ENCODE peak calls at places on chromosomes 16 and 17, in ten cellular contexts. One of them, this sample, is unnamed.

GRCh38 chr17:64115043-64115698 is 14.8 kb downstream of the ERN1 start:
- DNase-seq in cardiac muscle cell: no peak
- DNase-seq in upper lobe of right lung: no peak
- DNase-seq in RWPE1: no peak
- DNase-seq in choroid plexus epithelial cell: peak; percentile 21
- DNase-seq in left ventricle myocardium inferior: no peak
- DNase-seq in testis: no peak
- DNase-seq in breast epithelium: peak; percentile 48
- DNase-seq in nephron progenitor cell: no peak
- DNase-seq in dorsolateral prefrontal cortex: no peak
- DNase-seq in this sample: peak; percentile 73

GRCh38 chr16:13961099-13961811 is 41.3 kb downstream of the ERCC4 start:
- DNase-seq in cardiac muscle cell: peak; percentile 36
- DNase-seq in upper lobe of right lung: no peak
- DNase-seq in RWPE1: no peak
- DNase-seq in choroid plexus epithelial cell: peak; percentile 97
- DNase-seq in left ventricle myocardium inferior: no peak
- DNase-seq in testis: no peak
- DNase-seq in breast epithelium: no peak
- DNase-seq in nephron progenitor cell: no peak
- DNase-seq in dorsolateral prefrontal cortex: no peak
- DNase-seq in this sample: no peak

GRCh38 chr16:49021136-49021535 is 260.5 kb downstream of the CBLN1 start:
- DNase-seq in cardiac muscle cell: no peak
- DNase-seq in upper lobe of right lung: no peak
- DNase-seq in RWPE1: peak; percentile 16
- DNase-seq in choroid plexus epithelial cell: no peak
- DNase-seq in left ventricle myocardium inferior: no peak
- DNase-seq in testis: no peak
- DNase-seq in breast epithelium: no peak
- DNase-seq in nephron progenitor cell: peak; percentile 18
- DNase-seq in dorsolateral prefrontal cortex: no peak
- DNase-seq in this sample: no peak

GRCh38 chr17:19318611-19319010 is 43.9 kb downstream of the B9D1 start:
- DNase-seq in cardiac muscle cell: no peak
- DNase-seq in upper lobe of right lung: peak; percentile 34
- DNase-seq in RWPE1: no peak
- DNase-seq in choroid plexus epithelial cell: no peak
- DNase-seq in left ventricle myocardium inferior: no peak
- DNase-seq in testis: no peak
- DNase-seq in breast epithelium: no peak
- DNase-seq in nephron progenitor cell: no peak
- DNase-seq in dorsolateral prefrontal cortex: peak; percentile 34
- DNase-seq in this sample: no peak

GRCh38 chr16:67967183-67967955 is 1.1 kb downstream of the SLC12A4 start:
- DNase-seq in cardiac muscle cell: peak; percentile 34
- DNase-seq in upper lobe of right lung: no peak
- DNase-seq in RWPE1: no peak
- DNase-seq in choroid plexus epithelial cell: peak; percentile 37
- DNase-seq in left ventricle myocardium inferior: no peak
- DNase-seq in testis: no peak
- DNase-seq in breast epithelium: no peak
- DNase-seq in nephron progenitor cell: no peak
- DNase-seq in dorsolateral prefrontal cortex: no peak
- DNase-seq in this sample: no peak

GRCh38 chr17:42202696-42203095 is 8.4 kb upstream of the GHDC start:
- DNase-seq in cardiac muscle cell: no peak
- DNase-seq in upper lobe of right lung: no peak
- DNase-seq in RWPE1: no peak
- DNase-seq in choroid plexus epithelial cell: peak; percentile 44
- DNase-seq in left ventricle myocardium inferior: no peak
- DNase-seq in testis: no peak
- DNase-seq in breast epithelium: no peak
- DNase-seq in nephron progenitor cell: no peak
- DNase-seq in dorsolateral prefrontal cortex: no peak
- DNase-seq in this sample: no peak

GRCh38 chr17:38844261-38844757 is 9.2 kb downstream of the RPL23 start:
- DNase-seq in cardiac muscle cell: no peak
- DNase-seq in upper lobe of right lung: no peak
- DNase-seq in RWPE1: no peak
- DNase-seq in choroid plexus epithelial cell: peak; percentile 20
- DNase-seq in left ventricle myocardium inferior: no peak
- DNase-seq in testis: no peak
- DNase-seq in breast epithelium: peak; percentile 46
- DNase-seq in nephron progenitor cell: no peak
- DNase-seq in dorsolateral prefrontal cortex: no peak
- DNase-seq in this sample: no peak

GRCh38 chr17:42979511-42980273 is at the start of gene PTGES3L:
- DNase-seq in cardiac muscle cell: peak; percentile 93
- DNase-seq in upper lobe of right lung: no peak
- DNase-seq in RWPE1: no peak
- DNase-seq in choroid plexus epithelial cell: peak; percentile 44
- DNase-seq in left ventricle myocardium inferior: peak; percentile 59
- DNase-seq in testis: peak; percentile 43
- DNase-seq in breast epithelium: no peak
- DNase-seq in nephron progenitor cell: peak; percentile 35
- DNase-seq in dorsolateral prefrontal cortex: no peak
- DNase-seq in this sample: no peak

GRCh38 chr16:69567031-69567680 is 1.4 kb downstream of the NFAT5 start:
- DNase-seq in cardiac muscle cell: peak; percentile 66
- DNase-seq in upper lobe of right lung: no peak
- DNase-seq in RWPE1: peak; percentile 52
- DNase-seq in choroid plexus epithelial cell: peak; percentile 64
- DNase-seq in left ventricle myocardium inferior: no peak
- DNase-seq in testis: peak; percentile 31
- DNase-seq in breast epithelium: peak; percentile 50
- DNase-seq in nephron progenitor cell: peak; percentile 15
- DNase-seq in dorsolateral prefrontal cortex: no peak
- DNase-seq in this sample: no peak

GRCh38 chr16:85372627-85373372 is 240.3 kb upstream of the GSE1 start:
- DNase-seq in cardiac muscle cell: no peak
- DNase-seq in upper lobe of right lung: no peak
- DNase-seq in RWPE1: peak; percentile 46
- DNase-seq in choroid plexus epithelial cell: peak; percentile 60
- DNase-seq in left ventricle myocardium inferior: no peak
- DNase-seq in testis: no peak
- DNase-seq in breast epithelium: no peak
- DNase-seq in nephron progenitor cell: no peak
- DNase-seq in dorsolateral prefrontal cortex: no peak
- DNase-seq in this sample: no peak

GRCh38 chr16:17373533-17373932 is 97.2 kb downstream of the XYLT1 start:
- DNase-seq in cardiac muscle cell: no peak
- DNase-seq in upper lobe of right lung: no peak
- DNase-seq in RWPE1: no peak
- DNase-seq in choroid plexus epithelial cell: no peak
- DNase-seq in left ventricle myocardium inferior: no peak
- DNase-seq in testis: no peak
- DNase-seq in breast epithelium: no peak
- DNase-seq in nephron progenitor cell: no peak
- DNase-seq in dorsolateral prefrontal cortex: no peak
- DNase-seq in this sample: no peak

GRCh38 chr16:67542464-67542863 is 13.8 kb downstream of the RIPOR1 start:
- DNase-seq in cardiac muscle cell: no peak
- DNase-seq in upper lobe of right lung: peak; percentile 62
- DNase-seq in RWPE1: peak; percentile 67
- DNase-seq in choroid plexus epithelial cell: peak; percentile 87
- DNase-seq in left ventricle myocardium inferior: no peak
- DNase-seq in testis: no peak
- DNase-seq in breast epithelium: no peak
- DNase-seq in nephron progenitor cell: no peak
- DNase-seq in dorsolateral prefrontal cortex: no peak
- DNase-seq in this sample: peak; percentile 56

GRCh38 chr16:87203060-87203656 is 114.0 kb downstream of the C16orf95 start:
- DNase-seq in cardiac muscle cell: peak; percentile 81
- DNase-seq in upper lobe of right lung: peak; percentile 85
- DNase-seq in RWPE1: peak; percentile 64
- DNase-seq in choroid plexus epithelial cell: peak; percentile 98
- DNase-seq in left ventricle myocardium inferior: peak; percentile 51
- DNase-seq in testis: peak; percentile 43
- DNase-seq in breast epithelium: no peak
- DNase-seq in nephron progenitor cell: peak; percentile 84
- DNase-seq in dorsolateral prefrontal cortex: no peak
- DNase-seq in this sample: peak; percentile 95

GRCh38 chr16:85637808-85638186 is 24.7 kb downstream of the GSE1 start:
- DNase-seq in cardiac muscle cell: no peak
- DNase-seq in upper lobe of right lung: peak; percentile 90
- DNase-seq in RWPE1: no peak
- DNase-seq in choroid plexus epithelial cell: no peak
- DNase-seq in left ventricle myocardium inferior: peak; percentile 48
- DNase-seq in testis: peak; percentile 55
- DNase-seq in breast epithelium: no peak
- DNase-seq in nephron progenitor cell: no peak
- DNase-seq in dorsolateral prefrontal cortex: no peak
- DNase-seq in this sample: no peak

GRCh38 chr17:39662551-39663339 is 2.4 kb upstream of the TCAP start:
- DNase-seq in cardiac muscle cell: no peak
- DNase-seq in upper lobe of right lung: no peak
- DNase-seq in RWPE1: no peak
- DNase-seq in choroid plexus epithelial cell: no peak
- DNase-seq in left ventricle myocardium inferior: no peak
- DNase-seq in testis: no peak
- DNase-seq in breast epithelium: no peak
- DNase-seq in nephron progenitor cell: no peak
- DNase-seq in dorsolateral prefrontal cortex: no peak
- DNase-seq in this sample: no peak

GRCh38 chr17:80892900-80893603 is 98.6 kb upstream of the CHMP6 start:
- DNase-seq in cardiac muscle cell: no peak
- DNase-seq in upper lobe of right lung: no peak
- DNase-seq in RWPE1: peak; percentile 85
- DNase-seq in choroid plexus epithelial cell: peak; percentile 48
- DNase-seq in left ventricle myocardium inferior: no peak
- DNase-seq in testis: no peak
- DNase-seq in breast epithelium: no peak
- DNase-seq in nephron progenitor cell: no peak
- DNase-seq in dorsolateral prefrontal cortex: no peak
- DNase-seq in this sample: peak; percentile 94

GRCh38 chr16:19094542-19095365 is 19.0 kb upstream of the ITPRIPL2 start:
- DNase-seq in cardiac muscle cell: no peak
- DNase-seq in upper lobe of right lung: no peak
- DNase-seq in RWPE1: no peak
- DNase-seq in choroid plexus epithelial cell: peak; percentile 31
- DNase-seq in left ventricle myocardium inferior: no peak
- DNase-seq in testis: no peak
- DNase-seq in breast epithelium: no peak
- DNase-seq in nephron progenitor cell: no peak
- DNase-seq in dorsolateral prefrontal cortex: no peak
- DNase-seq in this sample: no peak
- TF ChIP-seq CTCF in cardiac muscle cell: peak; percentile 13
- TF ChIP-seq CTCF in upper lobe of right lung: no peak
- TF ChIP-seq CTCF in RWPE1: no peak
- TF ChIP-seq CTCF in choroid plexus epithelial cell: peak; percentile 30
- TF ChIP-seq CTCF in left ventricle myocardium inferior: no peak
- TF ChIP-seq CTCF in testis: peak; percentile 18
- TF ChIP-seq CTCF in breast epithelium: no peak
- TF ChIP-seq CTCF in nephron progenitor cell: no peak
- TF ChIP-seq CTCF in dorsolateral prefrontal cortex: no peak
- TF ChIP-seq CTCF in this sample: no peak

GRCh38 chr17:57838453-57838852 is 11.4 kb downstream of the MRPS23 start:
- DNase-seq in cardiac muscle cell: no peak
- DNase-seq in upper lobe of right lung: no peak
- DNase-seq in RWPE1: no peak
- DNase-seq in choroid plexus epithelial cell: no peak
- DNase-seq in left ventricle myocardium inferior: no peak
- DNase-seq in testis: no peak
- DNase-seq in breast epithelium: no peak
- DNase-seq in nephron progenitor cell: no peak
- DNase-seq in dorsolateral prefrontal cortex: no peak
- DNase-seq in this sample: no peak
- TF ChIP-seq CTCF in cardiac muscle cell: no peak
- TF ChIP-seq CTCF in upper lobe of right lung: no peak
- TF ChIP-seq CTCF in RWPE1: no peak
- TF ChIP-seq CTCF in choroid plexus epithelial cell: no peak
- TF ChIP-seq CTCF in left ventricle myocardium inferior: no peak
- TF ChIP-seq CTCF in testis: no peak
- TF ChIP-seq CTCF in breast epithelium: no peak
- TF ChIP-seq CTCF in nephron progenitor cell: no peak
- TF ChIP-seq CTCF in dorsolateral prefrontal cortex: no peak
- TF ChIP-seq CTCF in this sample: no peak

GRCh38 chr17:50184057-50184456 is 17.4 kb downstream of the COL1A1 start:
- DNase-seq in cardiac muscle cell: peak; percentile 28
- DNase-seq in upper lobe of right lung: no peak
- DNase-seq in RWPE1: no peak
- DNase-seq in choroid plexus epithelial cell: peak; percentile 43
- DNase-seq in left ventricle myocardium inferior: no peak
- DNase-seq in testis: no peak
- DNase-seq in breast epithelium: no peak
- DNase-seq in nephron progenitor cell: peak; percentile 32
- DNase-seq in dorsolateral prefrontal cortex: no peak
- DNase-seq in this sample: no peak
- TF ChIP-seq CTCF in cardiac muscle cell: peak; percentile 30
- TF ChIP-seq CTCF in upper lobe of right lung: no peak
- TF ChIP-seq CTCF in RWPE1: no peak
- TF ChIP-seq CTCF in choroid plexus epithelial cell: peak; percentile 41
- TF ChIP-seq CTCF in left ventricle myocardium inferior: no peak
- TF ChIP-seq CTCF in testis: no peak
- TF ChIP-seq CTCF in breast epithelium: no peak
- TF ChIP-seq CTCF in nephron progenitor cell: no peak
- TF ChIP-seq CTCF in dorsolateral prefrontal cortex: no peak
- TF ChIP-seq CTCF in this sample: peak; percentile 39

DNA sequence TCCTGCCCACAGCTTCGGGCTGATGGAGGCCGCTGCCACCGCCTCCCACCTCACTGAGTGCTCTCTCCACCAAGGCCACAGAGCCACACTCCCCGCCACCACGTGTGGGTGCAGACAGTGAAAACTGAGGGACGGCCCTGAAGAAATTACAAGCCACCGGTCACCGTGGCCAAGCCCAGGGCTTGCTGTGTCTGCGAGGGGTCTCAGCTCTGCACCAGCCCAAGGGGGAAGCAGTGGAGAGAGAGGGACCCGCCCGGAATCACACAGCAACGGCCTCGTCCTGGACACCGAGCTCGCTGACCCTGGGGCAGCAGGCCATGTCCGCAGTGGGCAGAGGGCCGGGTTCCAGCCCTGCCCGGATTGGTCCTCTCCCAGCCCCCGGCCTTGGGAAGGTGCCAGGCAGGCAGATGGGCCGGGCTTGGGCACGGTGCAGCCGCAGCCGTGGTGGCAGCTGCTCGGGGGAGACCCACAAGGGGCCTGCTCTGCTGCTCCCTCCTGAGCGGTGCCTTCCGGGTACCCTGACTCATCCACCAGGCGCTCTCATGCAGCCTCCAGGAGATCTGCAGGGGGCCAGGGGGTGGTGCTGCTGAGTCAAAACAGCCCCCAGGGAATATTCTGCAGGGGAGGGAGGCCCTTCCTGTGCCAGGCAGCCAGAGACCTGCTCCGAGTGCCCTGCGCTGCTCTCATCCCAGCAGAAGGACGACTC is 52.0 kb downstream of the CBFA2T3 start:
- DNase-seq in cardiac muscle cell: peak; percentile 42
- DNase-seq in upper lobe of right lung: no peak
- DNase-seq in RWPE1: peak; percentile 82
- DNase-seq in choroid plexus epithelial cell: peak; percentile 93
- DNase-seq in left ventricle myocardium inferior: no peak
- DNase-seq in testis: no peak
- DNase-seq in breast epithelium: no peak
- DNase-seq in nephron progenitor cell: peak; percentile 49
- DNase-seq in dorsolateral prefrontal cortex: no peak
- DNase-seq in this sample: peak; percentile 94
- TF ChIP-seq CTCF in cardiac muscle cell: peak; percentile 57
- TF ChIP-seq CTCF in upper lobe of right lung: peak; percentile 37
- TF ChIP-seq CTCF in RWPE1: peak; percentile 23
- TF ChIP-seq CTCF in choroid plexus epithelial cell: peak; percentile 64
- TF ChIP-seq CTCF in left ventricle myocardium inferior: peak; percentile 38
- TF ChIP-seq CTCF in testis: no peak
- TF ChIP-seq CTCF in breast epithelium: peak; percentile 10
- TF ChIP-seq CTCF in nephron progenitor cell: no peak
- TF ChIP-seq CTCF in dorsolateral prefrontal cortex: peak; percentile 29
- TF ChIP-seq CTCF in this sample: peak; percentile 42